ENCODE peak calls at places on chromosomes 1 and 21, in four cellular contexts. P is GM06990, W is HEK293T, L is heart left ventricle. M is an unnamed sample.
A peak's percentile ranks its signal among the peaks of the same experiment; 100 is the strongest.

GRCh38 chr1:239386453-239387303 is at the start of gene CHRM3:
- DNase-seq in L (no peak), P (no peak), W (peak; percentile 64), M (peak; percentile 8)

GRCh38 chr1:194227157-194227556 is 1040.7 kb upstream of the B3GALT2 start:
- DNase-seq in P (no peak), W (no peak), L (no peak), M (no peak)

GRCh38 chr1:36411674-36412648 is 14.3 kb upstream of the LSM10 start:
- DNase-seq in P (no peak), W (peak; percentile 18), L (no peak), M (no peak)

GRCh38 chr1:212828395-212828794 is 19.1 kb downstream of the SPATA45 start:
- DNase-seq in P (no peak), L (no peak), W (no peak), M (no peak)

GRCh38 chr1:6350416-6351088 is 43.0 kb downstream of the ACOT7 start:
- DNase-seq in P (no peak), L (peak; percentile 92), W (no peak), M (peak; percentile 24)

GRCh38 chr1:115430717-115431116 is 92.7 kb upstream of the NGF start:
- DNase-seq in L (no peak), P (no peak), W (peak; percentile 33), M (no peak)

GRCh38 chr1:48536477-48536876 is 64.5 kb upstream of the SPATA6 start:
- DNase-seq in L (no peak), W (no peak), P (no peak), M (no peak)

GRCh38 chr21:32328595-32328994 is 29.9 kb downstream of the MRAP start:
- DNase-seq in L (no peak), P (no peak), W (no peak), M (no peak)

GRCh38 chr1:35058990-35059389 is 20.2 kb upstream of the ZMYM1 start:
- DNase-seq in W (no peak), P (no peak), L (no peak), M (no peak)

GRCh38 chr21:32007461-32007860 is 134.6 kb downstream of the HUNK start:
- DNase-seq in L (no peak), W (no peak), P (no peak), M (no peak)

GRCh38 chr1:18693256-18694098 is 62.8 kb downstream of the PAX7 start:
- DNase-seq in P (no peak), W (no peak), L (no peak), M (no peak)

GRCh38 chr1:235820059-235820458 is 46.6 kb downstream of the LYST start:
- DNase-seq in L (no peak), P (no peak), W (no peak), M (no peak)

GRCh38 chr1:186152227-186152944 is 222.7 kb downstream of the TPR start:
- DNase-seq in P (no peak), W (peak; percentile 28), L (no peak), M (no peak)

GRCh38 chr1:39564340-39564739 is 12.2 kb downstream of the PABPC4 start:
- DNase-seq in L (no peak), W (no peak), P (no peak), M (no peak)

GRCh38 chr1:234107416-234108021 is 203.0 kb downstream of the SLC35F3 start:
- DNase-seq in W (no peak), L (no peak), P (no peak), M (no peak)

GRCh38 chr1:53735261-53735660 is 3.7 kb downstream of the GLIS1 start:
- DNase-seq in P (no peak), W (no peak), L (no peak), M (no peak)

GRCh38 chr1:36567601-36568341 is 85.1 kb upstream of the CSF3R start:
- DNase-seq in L (no peak), W (no peak), P (no peak), M (no peak)

GRCh38 chr1:22044690-22045420 is 7.7 kb upstream of the CDC42 start:
- DNase-seq in L (no peak), W (no peak), P (no peak), M (no peak)

GRCh38 chr1:78047631-78048030 is 1.9 kb downstream of the GIPC2 start:
- DNase-seq in W (no peak), L (no peak), P (no peak), M (no peak)

GRCh38 chr1:23478896-23479790 is 4.8 kb downstream of the ASAP3 start:
- DNase-seq in L (peak; percentile 88), P (no peak), W (no peak), M (no peak)

GRCh38 chr1:171296897-171297296 is 17.1 kb upstream of the FMO4 start:
- DNase-seq in L (no peak), W (no peak), P (no peak), M (no peak)

GRCh38 chr1:225845633-225846259 is 35.8 kb downstream of the EPHX1 start:
- DNase-seq in W (peak; percentile 92), L (peak; percentile 87), P (no peak), M (peak; percentile 22)

GRCh38 chr1:203534526-203534925 is 40.6 kb downstream of the OPTC start:
- DNase-seq in W (no peak), L (no peak), P (no peak), M (no peak)

GRCh38 chr1:225435957-225436392 is 8.1 kb upstream of the LBR start:
- DNase-seq in W (no peak), P (no peak), L (no peak), M (no peak)

GRCh38 chr1:12143631-12144155 is 23.1 kb upstream of the TNFRSF1B start:
- DNase-seq in W (no peak), L (peak; percentile 88), P (no peak), M (peak; percentile 25)

GRCh38 chr1:31297273-31298247 is 728 bp downstream of the ZCCHC17 start:
- DNase-seq in W (peak; percentile 19), L (no peak), P (no peak), M (peak; percentile 11)

GRCh38 chr1:113917400-113918082 is 11.6 kb upstream of the HIPK1 start:
- DNase-seq in W (no peak), P (no peak), L (no peak), M (no peak)

GRCh38 chr1:84997667-84998600 is 1.0 kb upstream of the MCOLN2 start:
- DNase-seq in L (no peak), P (peak; percentile 57), W (no peak), M (no peak)

GRCh38 chr1:26401891-26402290 is 8.7 kb upstream of the LIN28A start:
- DNase-seq in P (no peak), W (no peak), L (no peak), M (no peak)

GRCh38 chr1:10459185-10459584 is 9.4 kb downstream of the CORT start:
- DNase-seq in P (no peak), W (no peak), L (no peak), M (no peak)

GRCh38 chr1:232915212-232915611 is 35.2 kb upstream of the NTPCR start:
- DNase-seq in W (no peak), L (no peak), P (no peak), M (no peak)

GRCh38 chr1:17603091-17603841 is 63.8 kb downstream of the ARHGEF10L start:
- DNase-seq in L (no peak), W (no peak), P (no peak), M (no peak)

GRCh38 chr21:42799948-42800347 is 79.4 kb downstream of the WDR4 start:
- DNase-seq in W (no peak), L (no peak), P (no peak), M (no peak)

GRCh38 chr1:38658883-38659282 is 200.7 kb downstream of the RRAGC start:
- DNase-seq in P (no peak), L (no peak), W (no peak), M (no peak)

GRCh38 chr1:6414443-6414844 is 5.3 kb downstream of the HES2 start:
- DNase-seq in L (no peak), P (peak; percentile 61), W (peak; percentile 65), M (no peak)

GRCh38 chr1:64982134-64982533 is 15.8 kb upstream of the JAK1 start:
- DNase-seq in P (no peak), L (no peak), W (no peak), M (no peak)

GRCh38 chr1:156281281-156282142 is 1.1 kb downstream of the SMG5 start:
- DNase-seq in W (peak; percentile 43), P (peak; percentile 56), L (peak; percentile 83), M (no peak)

GRCh38 chr1:151814426-151814825 is 9.2 kb upstream of the LINGO4 start:
- DNase-seq in P (no peak), W (no peak), L (no peak), M (no peak)

GRCh38 chr1:25675729-25676476 is 59.3 kb downstream of the MAN1C1 start:
- DNase-seq in L (no peak), P (peak; percentile 79), W (no peak), M (no peak)

M was measured in nucleus accumbens.